ENCODE peak calls at places on chromosome 21, in four cellular contexts. F, Q, I and X are unnamed samples.
A peak's percentile ranks its signal among the peaks of the same experiment; 100 is the strongest.

GRCh38 chr21:19268634-19269138 is 865.1 kb upstream of the TMPRSS15 start:
- DNase-seq in I (no peak), Q (no peak), F (no peak), X (no peak)

GRCh38 chr21:29829514-29830255 is 110.1 kb downstream of the GRIK1 start:
- DNase-seq in Q (no peak), I (no peak), F (no peak), X (no peak)

GRCh38 chr21:29849735-29850176 is 90.0 kb downstream of the GRIK1 start:
- DNase-seq in Q (no peak), I (no peak), F (peak; percentile 41), X (peak; percentile 57)

GRCh38 chr21:28790335-28790734 is 202.3 kb downstream of the LTN1 start:
- DNase-seq in F (no peak), I (no peak), Q (no peak), X (no peak)

GRCh38 chr21:28769683-28770082 is 223.0 kb downstream of the LTN1 start:
- DNase-seq in I (no peak), F (no peak), Q (no peak), X (no peak)

GRCh38 chr21:30072496-30072895 is 94.1 kb downstream of the CLDN17 start:
- DNase-seq in I (no peak), F (peak; percentile 46), Q (no peak), X (peak; percentile 45)

GRCh38 chr21:42724226-42724920 is 71.0 kb downstream of the PDE9A start:
- DNase-seq in F (peak; percentile 78), I (no peak), Q (no peak), X (peak; percentile 90)

GRCh38 chr21:35342440-35342839 is 293.3 kb upstream of the RUNX1 start:
- DNase-seq in F (no peak), I (no peak), Q (no peak), X (no peak)

GRCh38 chr21:24045775-24046215 is 1561.5 kb downstream of the MRPL39 start:
- DNase-seq in I (peak; percentile 46), Q (no peak), F (peak; percentile 27), X (peak; percentile 99)

GRCh38 chr21:32392880-32393676 is at the start of gene URB1:
- DNase-seq in F (peak; percentile 97), I (peak; percentile 93), Q (peak; percentile 89), X (peak; percentile 65)

GRCh38 chr21:14942801-14943490 is 121.9 kb downstream of the NRIP1 start:
- DNase-seq in Q (no peak), F (no peak), I (no peak), X (peak; percentile 45)

GRCh38 chr21:25885880-25886279 is 151.1 kb downstream of the GABPA start:
- DNase-seq in F (no peak), I (no peak), Q (no peak), X (no peak)

GRCh38 chr21:30126575-30126974 is 40.0 kb downstream of the CLDN17 start:
- DNase-seq in F (no peak), I (no peak), Q (no peak), X (no peak)

GRCh38 chr21:32119389-32119788 is 159.5 kb downstream of the MIS18A start:
- DNase-seq in F (no peak), Q (no peak), I (no peak), X (no peak)

GRCh38 chr21:15445327-15445726 is 284.5 kb upstream of the USP25 start:
- DNase-seq in I (no peak), F (no peak), Q (no peak), X (no peak)

GRCh38 chr21:30480145-30480544 is at the start of gene KRTAP19-1:
- DNase-seq in Q (no peak), F (no peak), I (no peak), X (no peak)

GRCh38 chr21:15928686-15929085 is 198.9 kb downstream of the USP25 start:
- DNase-seq in F (no peak), Q (no peak), I (no peak), X (no peak)

GRCh38 chr21:28227881-28228623 is 764.6 kb downstream of the LTN1 start:
- DNase-seq in I (no peak), Q (no peak), F (no peak), X (no peak)

GRCh38 chr21:42460391-42461184 is 35.4 kb downstream of the RSPH1 start:
- DNase-seq in F (no peak), Q (peak; percentile 34), I (no peak), X (no peak)

GRCh38 chr21:34574581-34574980 is 40.3 kb downstream of the RCAN1 start:
- DNase-seq in I (no peak), Q (no peak), F (no peak), X (no peak)

GRCh38 chr21:26070822-26071425 is 99.6 kb downstream of the APP start:
- DNase-seq in F (peak; percentile 40), Q (no peak), I (peak; percentile 45), X (peak; percentile 48)

GRCh38 chr21:26137379-26138060 is 33.0 kb downstream of the APP start:
- DNase-seq in F (no peak), Q (no peak), I (no peak), X (no peak)

GRCh38 chr21:35178098-35178497 is 129.0 kb upstream of the RUNX1 start:
- DNase-seq in Q (no peak), I (no peak), F (no peak), X (no peak)

GRCh38 chr21:26883768-26884167 is 38.6 kb upstream of the ADAMTS1 start:
- DNase-seq in I (no peak), Q (no peak), F (no peak), X (no peak)

GRCh38 chr21:34580181-34580700 is 34.7 kb downstream of the RCAN1 start:
- DNase-seq in I (no peak), F (peak; percentile 74), Q (no peak), X (no peak)

GRCh38 chr21:17585875-17586450 is 26.7 kb downstream of the BTG3 start:
- DNase-seq in I (no peak), Q (no peak), F (peak; percentile 38), X (peak; percentile 46)

GRCh38 chr21:30408782-30409494 is 13.1 kb downstream of the KRTAP13-1 start:
- DNase-seq in F (peak; percentile 65), I (peak; percentile 58), Q (no peak), X (peak; percentile 47)

GRCh38 chr21:32322103-32322502 is 23.4 kb downstream of the MRAP start:
- DNase-seq in Q (no peak), I (no peak), F (no peak), X (no peak)

GRCh38 chr21:33491373-33492102 is at the start of gene DNAJC28:
- DNase-seq in I (peak; percentile 94), F (peak; percentile 95), Q (peak; percentile 87), X (peak; percentile 89)
- H3K27ac ChIP-seq in I (peak within 1 kb of the TSS; percentile 70), F (peak within 1 kb of the TSS; percentile 32), Q (peak within 1 kb of the TSS; percentile 60), X (peak within 1 kb of the TSS; percentile 77)

GRCh38 chr21:39538453-39539042 is 74.2 kb upstream of the B3GALT5 start:
- DNase-seq in I (no peak), Q (no peak), F (no peak), X (no peak)
- H3K27ac ChIP-seq in I (no peak overlapping the region), Q (no peak overlapping the region), F (peak overlapping the region; percentile 78), X (no peak overlapping the region)

DNA sequence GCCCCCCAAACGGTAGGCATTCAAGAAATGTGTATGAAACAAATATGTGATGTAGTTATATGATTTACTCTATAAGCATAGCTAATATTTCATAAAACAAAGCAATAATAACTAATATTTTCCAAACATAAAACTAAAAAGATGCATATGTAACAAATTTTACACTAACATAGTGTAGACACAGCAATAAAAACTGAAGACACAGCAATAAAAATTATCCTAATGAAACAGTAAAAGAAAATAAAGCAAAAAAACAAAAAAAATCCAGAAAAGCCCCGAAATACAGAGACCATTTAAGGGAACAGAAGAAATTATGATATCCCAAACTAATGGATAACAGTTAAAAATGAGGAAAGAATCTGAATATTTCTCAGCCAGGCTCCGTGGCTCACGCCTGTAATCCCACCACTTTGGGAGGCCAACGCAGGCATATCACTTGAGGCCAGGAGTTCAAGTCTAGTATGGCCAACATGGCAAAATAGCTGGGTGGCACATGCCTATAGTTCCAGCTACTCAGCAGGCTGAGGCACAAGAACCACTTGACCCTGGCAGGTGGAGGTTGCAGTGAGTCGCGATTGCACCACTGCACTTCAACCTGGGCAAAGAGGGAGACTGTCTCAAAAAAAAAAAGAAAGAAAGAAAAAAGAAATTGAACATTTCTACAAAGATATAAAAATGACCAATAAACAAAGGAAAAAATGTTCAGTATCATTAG is 38.2 kb upstream of the PSMG1 start:
- DNase-seq in I (peak; percentile 74), F (no peak), Q (no peak), X (no peak)
- H3K27ac ChIP-seq in I (peak overlapping the region; percentile 7), F (no peak overlapping the region), Q (no peak overlapping the region), X (no peak overlapping the region)

GRCh38 chr21:44813149-44813548 is 4.7 kb downstream of the SUMO3 start:
- DNase-seq in F (no peak), Q (no peak), I (no peak), X (no peak)

GRCh38 chr21:44813727-44814126 is 4.1 kb downstream of the SUMO3 start:
- DNase-seq in Q (no peak), I (no peak), F (no peak), X (no peak)

GRCh38 chr21:44812640-44813039 is 5.2 kb downstream of the SUMO3 start:
- DNase-seq in Q (no peak), I (no peak), F (no peak), X (no peak)

GRCh38 chr21:44814498-44815023 is 3.3 kb downstream of the SUMO3 start:
- DNase-seq in F (no peak), I (no peak), Q (no peak), X (no peak)

DNA sequence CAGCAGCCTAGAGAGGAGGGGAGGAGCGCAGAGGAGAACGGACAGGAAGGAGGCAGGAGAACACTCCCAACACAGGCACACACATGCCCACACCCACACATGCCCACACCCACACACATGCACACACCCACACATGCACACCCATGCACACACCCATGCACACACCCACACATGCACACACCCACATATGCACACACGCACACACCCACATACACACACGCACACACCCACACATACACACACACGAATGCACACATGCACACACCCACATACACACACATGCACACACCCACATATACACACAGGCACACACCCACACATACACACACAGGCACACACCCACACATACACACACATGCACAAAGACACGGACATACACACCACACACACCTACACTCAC is 7.0 kb downstream of the SUMO3 start:
- DNase-seq in Q (no peak), I (no peak), F (no peak), X (no peak)
- H3K27ac ChIP-seq in Q (no peak overlapping the region), I (no peak overlapping the region), F (no peak overlapping the region), X (no peak overlapping the region)

DNA sequence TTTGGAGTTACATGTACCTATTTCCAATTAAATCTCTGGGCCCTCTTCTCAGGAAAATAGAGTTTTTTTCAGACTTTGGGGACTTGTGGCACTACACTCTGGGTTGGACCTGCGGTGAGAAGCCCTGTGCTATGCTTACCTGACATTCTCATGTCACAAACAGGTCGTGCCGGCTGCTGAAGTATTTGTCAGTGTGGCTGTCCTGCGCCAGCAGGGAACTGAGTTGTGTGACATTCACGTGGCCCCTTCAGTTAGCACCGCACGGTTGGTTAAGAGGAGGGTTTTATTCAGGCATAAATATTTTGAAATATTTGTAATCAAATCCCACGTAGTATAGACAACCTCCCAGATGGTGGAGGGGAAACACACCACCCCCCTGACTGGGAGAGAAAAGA is 6.3 kb upstream of the COL6A2 start:
- DNase-seq in F (no peak), I (no peak), Q (no peak), X (no peak)
- H3K27ac ChIP-seq in F (peak overlapping the region; percentile 78), I (peak overlapping the region; percentile 57), Q (no peak overlapping the region), X (peak overlapping the region; percentile 84)

GRCh38 chr21:41419921-41420862 is 5.8 kb upstream of the MX1 start:
- DNase-seq in I (peak; percentile 86), Q (no peak), F (peak; percentile 92), X (peak; percentile 86)

GRCh38 chr21:41422546-41423372 is 3.3 kb upstream of the MX1 start:
- DNase-seq in I (no peak), F (no peak), Q (no peak), X (no peak)

GRCh38 chr21:41418956-41419680 is 6.9 kb upstream of the MX1 start:
- DNase-seq in I (no peak), Q (no peak), F (no peak), X (no peak)

GRCh38 chr21:41418393-41418792 is 7.6 kb upstream of the MX1 start:
- DNase-seq in I (no peak), Q (no peak), F (no peak), X (no peak)
- H3K27ac ChIP-seq in I (peak overlapping the region; percentile 93), Q (no peak overlapping the region), F (no peak overlapping the region), X (no peak overlapping the region)